ENCODE peak calls at places on chromosomes 11 and 22, in seven cellular contexts. C is lower lobe of right lung, W is IMR-90, E is left ventricle myocardium inferior, Y is spleen, B is lung, O is sigmoid colon. P is an unnamed sample.

GRCh38 chr11:118623291-118623655 is 15.9 kb downstream of the PHLDB1 start:
- DNase-seq in C (peak; percentile 45), W (peak; percentile 54), E (no peak), Y (peak; percentile 47), B (no peak), O (no peak), P (no peak)

GRCh38 chr11:102390667-102391449 is 43.8 kb downstream of the BIRC2 start:
- DNase-seq in C (peak; percentile 73), W (peak; percentile 63), E (peak; percentile 43), Y (peak; percentile 86), B (peak; percentile 62), O (peak; percentile 80), P (peak; percentile 89)

GRCh38 chr11:91231226-91231625 is 993.4 kb upstream of the FAT3 start:
- DNase-seq in C (no peak), W (no peak), E (no peak), Y (no peak), B (no peak), O (no peak), P (no peak)

GRCh38 chr11:3674189-3674588 is 3.0 kb upstream of the CHRNA10 start:
- DNase-seq in C (no peak), W (peak; percentile 88), E (no peak), Y (no peak), B (no peak), O (no peak), P (no peak)

GRCh38 chr11:120568572-120569307 is 57.2 kb downstream of the GRIK4 start:
- DNase-seq in C (no peak), W (no peak), E (no peak), Y (peak; percentile 40), B (no peak), O (peak; percentile 28), P (no peak)

GRCh38 chr11:2791139-2791520 is 91.3 kb upstream of the KCNQ1OT1 start:
- DNase-seq in C (peak; percentile 65), W (no peak), E (peak; percentile 15), Y (peak; percentile 66), B (no peak), O (peak; percentile 52), P (no peak)

GRCh38 chr11:76151561-76152085 is 54.7 kb downstream of the WNT11 start:
- DNase-seq in C (no peak), W (no peak), E (no peak), Y (no peak), B (no peak), O (no peak), P (no peak)

GRCh38 chr11:2689551-2690260 is 10.1 kb downstream of the KCNQ1OT1 start:
- DNase-seq in C (no peak), W (no peak), E (no peak), Y (peak; percentile 58), B (no peak), O (peak; percentile 40), P (no peak)

GRCh38 chr11:108967571-108967970 is 302.7 kb downstream of the DDX10 start:
- DNase-seq in C (no peak), W (no peak), E (peak; percentile 25), Y (no peak), B (no peak), O (peak; percentile 65), P (no peak)

GRCh38 chr11:117761993-117762392 is 35.0 kb downstream of the DSCAML1 start:
- DNase-seq in C (no peak), W (no peak), E (no peak), Y (no peak), B (no peak), O (no peak), P (no peak)

GRCh38 chr11:27398413-27398780 is 35.4 kb upstream of the CCDC34 start:
- DNase-seq in C (no peak), W (no peak), E (no peak), Y (no peak), B (no peak), O (no peak), P (no peak)

GRCh38 chr22:42855211-42855610 is 1.9 kb downstream of the ARFGAP3 start:
- DNase-seq in C (no peak), W (no peak), E (no peak), Y (peak; percentile 21), B (no peak), O (no peak), P (no peak)

GRCh38 chr11:79241205-79241604 is 199.6 kb downstream of the TENM4 start:
- DNase-seq in C (no peak), W (no peak), E (no peak), Y (no peak), B (no peak), O (no peak), P (no peak)

GRCh38 chr11:73235236-73235786 is 17.2 kb downstream of the P2RY2 start:
- DNase-seq in C (no peak), W (peak; percentile 15), E (no peak), Y (peak; percentile 31), B (no peak), O (peak; percentile 29), P (no peak)

GRCh38 chr11:123472236-123472935 is 42.3 kb downstream of the GRAMD1B start:
- DNase-seq in C (no peak), W (no peak), E (no peak), Y (no peak), B (no peak), O (peak; percentile 8), P (no peak)

GRCh38 chr11:3010521-3011275 is 18.6 kb upstream of the NAP1L4 start:
- DNase-seq in C (no peak), W (no peak), E (no peak), Y (no peak), B (no peak), O (no peak), P (no peak)

GRCh38 chr11:76456571-76456970 is 11.8 kb downstream of the EMSY start:
- DNase-seq in C (no peak), W (no peak), E (no peak), Y (no peak), B (no peak), O (no peak), P (no peak)

GRCh38 chr22:22816766-22817410 is 70.7 kb upstream of the IGLL5 start:
- DNase-seq in C (no peak), W (no peak), E (no peak), Y (peak; percentile 54), B (no peak), O (no peak), P (no peak)

GRCh38 chr11:116072776-116073175 is 568.6 kb upstream of the CADM1 start:
- DNase-seq in C (no peak), W (no peak), E (no peak), Y (no peak), B (no peak), O (no peak), P (no peak)

GRCh38 chr11:101133190-101133589 is 3.6 kb upstream of the PGR start:
- DNase-seq in C (no peak), W (no peak), E (no peak), Y (no peak), B (no peak), O (no peak), P (no peak)

GRCh38 chr22:18114976-18115652 is 4.5 kb downstream of the TUBA8 start:
- DNase-seq in C (no peak), W (no peak), E (no peak), Y (peak; percentile 60), B (no peak), O (no peak), P (no peak)

GRCh38 chr11:114197799-114198500 is 98.2 kb upstream of the NNMT start:
- DNase-seq in C (peak; percentile 83), W (peak; percentile 71), E (peak; percentile 81), Y (peak; percentile 64), B (peak; percentile 82), O (peak; percentile 97), P (no peak)

GRCh38 chr11:65894034-65894591 is 3.6 kb downstream of the CCDC85B start:
- DNase-seq in C (peak; percentile 77), W (no peak), E (peak; percentile 64), Y (peak; percentile 95), B (no peak), O (no peak), P (no peak)

GRCh38 chr11:104484784-104485554 is 321.0 kb upstream of the PDGFD start:
- DNase-seq in C (no peak), W (peak; percentile 16), E (no peak), Y (no peak), B (no peak), O (no peak), P (no peak)

GRCh38 chr11:104490182-104490581 is 326.2 kb upstream of the PDGFD start:
- DNase-seq in C (no peak), W (no peak), E (no peak), Y (no peak), B (no peak), O (no peak), P (no peak)

DNA sequence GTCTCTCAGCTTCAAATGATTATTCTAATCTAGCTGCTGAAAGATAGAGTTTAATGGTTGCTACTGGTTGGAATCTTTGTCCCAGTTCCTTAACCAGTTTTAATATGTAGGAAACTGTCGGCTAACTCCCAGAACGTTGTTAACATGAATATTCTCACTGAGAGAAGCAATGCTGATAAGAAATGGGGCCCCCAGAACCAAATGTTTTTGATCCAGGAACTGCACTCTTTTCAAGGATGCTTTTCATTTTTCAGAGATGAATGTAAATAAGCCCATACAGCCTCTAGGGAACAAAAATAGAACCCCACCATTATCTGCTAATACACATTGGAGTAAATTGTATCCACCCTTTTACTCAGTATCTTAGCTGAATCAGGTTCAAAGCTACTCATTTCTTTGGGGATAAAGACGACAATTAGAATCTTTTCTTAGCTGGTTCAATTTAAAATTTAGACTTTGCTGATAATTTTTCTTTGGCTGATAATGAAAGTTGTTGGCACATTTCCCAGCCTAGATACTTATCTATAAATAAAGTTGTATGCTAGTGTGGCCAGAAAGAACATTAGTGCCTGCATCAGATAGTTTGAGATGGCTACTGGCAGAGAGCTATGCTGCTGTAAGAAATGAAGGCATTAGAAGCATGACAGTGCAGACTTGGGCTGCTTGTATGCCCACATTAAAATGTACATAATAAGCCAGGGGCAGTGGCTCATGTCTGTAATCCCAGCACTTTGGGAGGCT is 323.3 kb upstream of the PDGFD start:
- DNase-seq in C (no peak), W (peak; percentile 30), E (no peak), Y (no peak), B (no peak), O (no peak), P (no peak)
- H3K9me3 ChIP-seq in C (peaks cover 29% of the 10 kb centered on the region), W (peaks cover 10% of the 10 kb centered on the region), E (peaks cover 47% of the 10 kb centered on the region), Y (peaks cover 45% of the 10 kb centered on the region), B (peaks cover 8% of the 10 kb centered on the region), O (peaks cover 11% of the 10 kb centered on the region), P (peaks cover 15% of the 10 kb centered on the region)

GRCh38 chr11:20049231-20049630 is 111.0 kb downstream of the DBX1 start:
- DNase-seq in C (no peak), W (no peak), E (no peak), Y (no peak), B (no peak), O (no peak), P (no peak)
- H3K36me3 ChIP-seq in C (peaks cover 65% of the 10 kb centered on the region), W (peaks cover 27% of the 10 kb centered on the region), E (peaks cover 28% of the 10 kb centered on the region), Y (no peaks in the 10 kb centered on the region), B (peaks cover 21% of the 10 kb centered on the region), O (peaks cover 75% of the 10 kb centered on the region), P (peaks cover 7% of the 10 kb centered on the region)

GRCh38 chr11:126355324-126355925 is at the start of gene ST3GAL4:
- DNase-seq in C (peak; percentile 84), W (peak; percentile 52), E (peak; percentile 90), Y (peak; percentile 95), B (peak; percentile 82), O (peak; percentile 90), P (peak; percentile 94)
- TF ChIP-seq CTCF in C (no peak), W (no peak), E (no peak), Y (no peak), B (no peak), O (no peak), P (no peak)

DNA sequence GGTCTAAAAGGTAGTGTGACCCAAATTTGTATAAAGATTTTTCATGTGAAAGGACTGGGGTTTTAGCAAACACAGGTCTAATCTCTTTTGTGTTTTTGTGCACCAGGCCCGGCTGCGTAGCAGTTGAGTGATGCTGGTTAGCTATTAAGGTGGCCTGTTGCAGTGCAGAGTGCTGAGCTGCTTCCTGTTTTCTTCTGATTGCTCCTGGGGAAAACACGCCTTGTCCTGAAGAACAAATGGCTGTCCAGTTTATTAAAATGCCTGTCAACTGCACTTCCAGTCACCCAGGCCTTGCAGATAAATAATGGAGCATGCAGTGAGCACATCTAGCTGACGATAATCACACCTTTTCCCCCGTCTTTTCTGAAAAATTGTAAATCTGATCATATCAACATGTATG is 1.8 kb downstream of the SRSF8 start:
- DNase-seq in C (peak; percentile 82), W (peak; percentile 87), E (peak; percentile 65), Y (peak; percentile 87), B (peak; percentile 84), O (peak; percentile 93), P (peak; percentile 89)
- H3K9me3 ChIP-seq in C (no peaks in the 10 kb centered on the region), W (no peaks in the 10 kb centered on the region), E (no peaks in the 10 kb centered on the region), Y (no peaks in the 10 kb centered on the region), B (no peaks in the 10 kb centered on the region), O (no peaks in the 10 kb centered on the region), P (no peaks in the 10 kb centered on the region)